ENCODE peak calls at places on chromosome 9, in ten cellular contexts. One of them, this sample, is unnamed.

GRCh38 chr9:133210609-133211008 is 1.6 kb upstream of the OBP2B start:
- DNase-seq in osteocyte: no peak
- DNase-seq in skeletal muscle cell: no peak
- DNase-seq in GM04503: no peak
- DNase-seq in CD14-positive monocyte: no peak
- DNase-seq in CD4-positive, alpha-beta T cell: no peak
- DNase-seq in T47D: no peak
- DNase-seq in tibial artery: peak; percentile 32
- DNase-seq in cardiac muscle cell: no peak
- DNase-seq in H7: no peak
- DNase-seq in this sample: no peak

GRCh38 chr9:127828262-127829031 is 25.8 kb downstream of the FPGS start:
- DNase-seq in osteocyte: no peak
- DNase-seq in skeletal muscle cell: no peak
- DNase-seq in GM04503: no peak
- DNase-seq in CD14-positive monocyte: peak; percentile 78
- DNase-seq in CD4-positive, alpha-beta T cell: no peak
- DNase-seq in T47D: no peak
- DNase-seq in tibial artery: peak; percentile 93
- DNase-seq in cardiac muscle cell: peak; percentile 86
- DNase-seq in H7: peak; percentile 98
- DNase-seq in this sample: no peak

GRCh38 chr9:134058716-134059115 is 9.1 kb downstream of the BRD3 start:
- DNase-seq in osteocyte: no peak
- DNase-seq in skeletal muscle cell: no peak
- DNase-seq in GM04503: no peak
- DNase-seq in CD14-positive monocyte: peak; percentile 37
- DNase-seq in CD4-positive, alpha-beta T cell: peak; percentile 10
- DNase-seq in T47D: no peak
- DNase-seq in tibial artery: peak; percentile 43
- DNase-seq in cardiac muscle cell: no peak
- DNase-seq in H7: peak; percentile 62
- DNase-seq in this sample: no peak

GRCh38 chr9:90915693-90916092 is 114.1 kb downstream of the SYK start:
- DNase-seq in osteocyte: no peak
- DNase-seq in skeletal muscle cell: no peak
- DNase-seq in GM04503: no peak
- DNase-seq in CD14-positive monocyte: peak; percentile 36
- DNase-seq in CD4-positive, alpha-beta T cell: no peak
- DNase-seq in T47D: peak; percentile 39
- DNase-seq in tibial artery: no peak
- DNase-seq in cardiac muscle cell: peak; percentile 29
- DNase-seq in H7: peak; percentile 85
- DNase-seq in this sample: no peak

GRCh38 chr9:136511670-136512592 is 29.1 kb upstream of the SEC16A start:
- DNase-seq in osteocyte: no peak
- DNase-seq in skeletal muscle cell: no peak
- DNase-seq in GM04503: no peak
- DNase-seq in CD14-positive monocyte: no peak
- DNase-seq in CD4-positive, alpha-beta T cell: no peak
- DNase-seq in T47D: no peak
- DNase-seq in tibial artery: no peak
- DNase-seq in cardiac muscle cell: peak; percentile 86
- DNase-seq in H7: peak; percentile 74
- DNase-seq in this sample: no peak

GRCh38 chr9:133777871-133778270 is 39.7 kb upstream of the SARDH start:
- DNase-seq in osteocyte: no peak
- DNase-seq in skeletal muscle cell: no peak
- DNase-seq in GM04503: no peak
- DNase-seq in CD14-positive monocyte: no peak
- DNase-seq in CD4-positive, alpha-beta T cell: no peak
- DNase-seq in T47D: no peak
- DNase-seq in tibial artery: no peak
- DNase-seq in cardiac muscle cell: no peak
- DNase-seq in H7: no peak
- DNase-seq in this sample: no peak

GRCh38 chr9:93054758-93055704 is 3.5 kb upstream of the SUSD3 start:
- DNase-seq in osteocyte: no peak
- DNase-seq in skeletal muscle cell: no peak
- DNase-seq in GM04503: no peak
- DNase-seq in CD14-positive monocyte: no peak
- DNase-seq in CD4-positive, alpha-beta T cell: no peak
- DNase-seq in T47D: no peak
- DNase-seq in tibial artery: no peak
- DNase-seq in cardiac muscle cell: no peak
- DNase-seq in H7: no peak
- DNase-seq in this sample: no peak

GRCh38 chr9:135718616-135719015 is 16.6 kb downstream of the KCNT1 start:
- DNase-seq in osteocyte: no peak
- DNase-seq in skeletal muscle cell: no peak
- DNase-seq in GM04503: no peak
- DNase-seq in CD14-positive monocyte: no peak
- DNase-seq in CD4-positive, alpha-beta T cell: no peak
- DNase-seq in T47D: no peak
- DNase-seq in tibial artery: no peak
- DNase-seq in cardiac muscle cell: peak; percentile 40
- DNase-seq in H7: no peak
- DNase-seq in this sample: no peak

GRCh38 chr9:135982499-135983264 is 21.5 kb upstream of the UBAC1 start:
- DNase-seq in osteocyte: no peak
- DNase-seq in skeletal muscle cell: no peak
- DNase-seq in GM04503: no peak
- DNase-seq in CD14-positive monocyte: no peak
- DNase-seq in CD4-positive, alpha-beta T cell: no peak
- DNase-seq in T47D: no peak
- DNase-seq in tibial artery: no peak
- DNase-seq in cardiac muscle cell: no peak
- DNase-seq in H7: no peak
- DNase-seq in this sample: no peak

GRCh38 chr9:131755541-131756198 is 15.8 kb upstream of the RAPGEF1 start:
- DNase-seq in osteocyte: peak; percentile 94
- DNase-seq in skeletal muscle cell: no peak
- DNase-seq in GM04503: no peak
- DNase-seq in CD14-positive monocyte: peak; percentile 81
- DNase-seq in CD4-positive, alpha-beta T cell: peak; percentile 88
- DNase-seq in T47D: peak; percentile 92
- DNase-seq in tibial artery: peak; percentile 84
- DNase-seq in cardiac muscle cell: peak; percentile 84
- DNase-seq in H7: peak; percentile 84
- DNase-seq in this sample: no peak

GRCh38 chr9:126752376-126752775 is 52.5 kb upstream of the ZBTB43 start:
- DNase-seq in osteocyte: peak; percentile 42
- DNase-seq in skeletal muscle cell: no peak
- DNase-seq in GM04503: no peak
- DNase-seq in CD14-positive monocyte: no peak
- DNase-seq in CD4-positive, alpha-beta T cell: no peak
- DNase-seq in T47D: peak; percentile 85
- DNase-seq in tibial artery: no peak
- DNase-seq in cardiac muscle cell: no peak
- DNase-seq in H7: peak; percentile 30
- DNase-seq in this sample: no peak

GRCh38 chr9:33742519-33742918 is 52.8 kb upstream of the PRSS3 start:
- DNase-seq in osteocyte: no peak
- DNase-seq in skeletal muscle cell: no peak
- DNase-seq in GM04503: no peak
- DNase-seq in CD14-positive monocyte: no peak
- DNase-seq in CD4-positive, alpha-beta T cell: no peak
- DNase-seq in T47D: peak; percentile 15
- DNase-seq in tibial artery: no peak
- DNase-seq in cardiac muscle cell: no peak
- DNase-seq in H7: no peak
- DNase-seq in this sample: no peak

GRCh38 chr9:32716955-32717354 is 66.4 kb upstream of the TMEM215 start:
- DNase-seq in osteocyte: no peak
- DNase-seq in skeletal muscle cell: no peak
- DNase-seq in GM04503: no peak
- DNase-seq in CD14-positive monocyte: no peak
- DNase-seq in CD4-positive, alpha-beta T cell: no peak
- DNase-seq in T47D: no peak
- DNase-seq in tibial artery: no peak
- DNase-seq in cardiac muscle cell: no peak
- DNase-seq in H7: no peak
- DNase-seq in this sample: no peak

GRCh38 chr9:113738898-113739604 is 137.1 kb upstream of the ZNF618 start:
- DNase-seq in osteocyte: peak; percentile 30
- DNase-seq in skeletal muscle cell: no peak
- DNase-seq in GM04503: no peak
- DNase-seq in CD14-positive monocyte: no peak
- DNase-seq in CD4-positive, alpha-beta T cell: no peak
- DNase-seq in T47D: peak; percentile 10
- DNase-seq in tibial artery: no peak
- DNase-seq in cardiac muscle cell: peak; percentile 16
- DNase-seq in H7: peak; percentile 22
- DNase-seq in this sample: no peak

GRCh38 chr9:13557724-13558123 is 278.2 kb upstream of the MPDZ start:
- DNase-seq in osteocyte: no peak
- DNase-seq in skeletal muscle cell: no peak
- DNase-seq in GM04503: no peak
- DNase-seq in CD14-positive monocyte: no peak
- DNase-seq in CD4-positive, alpha-beta T cell: no peak
- DNase-seq in T47D: no peak
- DNase-seq in tibial artery: no peak
- DNase-seq in cardiac muscle cell: no peak
- DNase-seq in H7: no peak
- DNase-seq in this sample: no peak

This sample was measured in AG09309.